ENCODE peak calls at places on chromosome 1, in five cellular contexts. One of them, this sample, is unnamed.

GRCh38 chr1:66777846-66778245 is 23.2 kb downstream of the INSL5 start:
- DNase-seq in A549: no peak
- DNase-seq in K562: no peak
- DNase-seq in GM12878: no peak
- DNase-seq in HepG2: no peak
- DNase-seq in this sample: no peak

GRCh38 chr1:150560011-150560438 is 10.8 kb downstream of the ADAMTSL4 start:
- DNase-seq in A549: peak
- DNase-seq in K562: peak
- DNase-seq in GM12878: no peak
- DNase-seq in HepG2: peak
- DNase-seq in this sample: peak

GRCh38 chr1:152419917-152420316 is 5.9 kb upstream of the CRNN start:
- DNase-seq in A549: no peak
- DNase-seq in K562: no peak
- DNase-seq in GM12878: no peak
- DNase-seq in HepG2: no peak
- DNase-seq in this sample: no peak

GRCh38 chr1:154557939-154558609 is 388 bp downstream of the UBE2Q1 start:
- DNase-seq in A549: no peak
- DNase-seq in K562: peak
- DNase-seq in GM12878: no peak
- DNase-seq in HepG2: no peak
- DNase-seq in this sample: peak

GRCh38 chr1:241048558-241048957 is 308.4 kb downstream of the RGS7 start:
- DNase-seq in A549: no peak
- DNase-seq in K562: no peak
- DNase-seq in GM12878: no peak
- DNase-seq in HepG2: no peak
- DNase-seq in this sample: no peak

GRCh38 chr1:53930932-53931331 is 14.6 kb downstream of the IFT25 start:
- DNase-seq in A549: no peak
- DNase-seq in K562: no peak
- DNase-seq in GM12878: no peak
- DNase-seq in HepG2: no peak
- DNase-seq in this sample: no peak

GRCh38 chr1:229430761-229431269 is 3.1 kb downstream of the ACTA1 start:
- DNase-seq in A549: no peak
- DNase-seq in K562: peak
- DNase-seq in GM12878: no peak
- DNase-seq in HepG2: no peak
- DNase-seq in this sample: peak

GRCh38 chr1:182765416-182765815 is 24.2 kb upstream of the NPL start:
- DNase-seq in A549: no peak
- DNase-seq in K562: no peak
- DNase-seq in GM12878: no peak
- DNase-seq in HepG2: no peak
- DNase-seq in this sample: no peak

GRCh38 chr1:223022641-223023473 is 120.2 kb downstream of the TLR5 start:
- DNase-seq in A549: no peak
- DNase-seq in K562: no peak
- DNase-seq in GM12878: no peak
- DNase-seq in HepG2: no peak
- DNase-seq in this sample: no peak

GRCh38 chr1:246689409-246689997 is 34.7 kb upstream of the SCCPDH start:
- DNase-seq in A549: peak
- DNase-seq in K562: peak
- DNase-seq in GM12878: peak
- DNase-seq in HepG2: peak
- DNase-seq in this sample: peak

GRCh38 chr1:7253988-7254587 is 468.8 kb downstream of the CAMTA1 start:
- DNase-seq in A549: no peak
- DNase-seq in K562: no peak
- DNase-seq in GM12878: no peak
- DNase-seq in HepG2: no peak
- DNase-seq in this sample: no peak

GRCh38 chr1:20278692-20279130 is 12.0 kb upstream of the VWA5B1 start:
- DNase-seq in A549: no peak
- DNase-seq in K562: no peak
- DNase-seq in GM12878: no peak
- DNase-seq in HepG2: no peak
- DNase-seq in this sample: no peak

GRCh38 chr1:154453155-154453554 is 48.0 kb downstream of the IL6R start:
- DNase-seq in A549: no peak
- DNase-seq in K562: no peak
- DNase-seq in GM12878: no peak
- DNase-seq in HepG2: no peak
- DNase-seq in this sample: no peak

GRCh38 chr1:232954594-232955365 is 4.4 kb downstream of the NTPCR start:
- DNase-seq in A549: no peak
- DNase-seq in K562: no peak
- DNase-seq in GM12878: no peak
- DNase-seq in HepG2: no peak
- DNase-seq in this sample: peak
- H3K4me2 ChIP-seq in A549: no peak
- H3K4me2 ChIP-seq in K562: no peak
- H3K4me2 ChIP-seq in GM12878: no peak
- H3K4me2 ChIP-seq in HepG2: no peak
- H3K4me2 ChIP-seq in this sample: no peak

GRCh38 chr1:9235123-9235513 is 544 bp downstream of the H6PD start:
- DNase-seq in A549: peak
- DNase-seq in K562: no peak
- DNase-seq in GM12878: no peak
- DNase-seq in HepG2: peak
- DNase-seq in this sample: peak

GRCh38 chr1:9234223-9235122 is at the start of gene H6PD:
- DNase-seq in A549: peak
- DNase-seq in K562: peak
- DNase-seq in GM12878: no peak
- DNase-seq in HepG2: peak
- DNase-seq in this sample: peak

GRCh38 chr1:9233942-9234222 is 692 bp upstream of the H6PD start:
- DNase-seq in A549: no peak
- DNase-seq in K562: no peak
- DNase-seq in GM12878: no peak
- DNase-seq in HepG2: no peak
- DNase-seq in this sample: no peak

GRCh38 chr1:9233241-9233941 is 1.2 kb upstream of the H6PD start:
- DNase-seq in A549: no peak
- DNase-seq in K562: no peak
- DNase-seq in GM12878: no peak
- DNase-seq in HepG2: peak
- DNase-seq in this sample: peak

GRCh38 chr1:9235560-9235959 is 986 bp downstream of the H6PD start:
- DNase-seq in A549: no peak
- DNase-seq in K562: no peak
- DNase-seq in GM12878: no peak
- DNase-seq in HepG2: no peak
- DNase-seq in this sample: no peak
- H3K4me3 ChIP-seq in A549: peak
- H3K4me3 ChIP-seq in K562: peak
- H3K4me3 ChIP-seq in GM12878: peak
- H3K4me3 ChIP-seq in HepG2: peak
- H3K4me3 ChIP-seq in this sample: peak

DNA sequence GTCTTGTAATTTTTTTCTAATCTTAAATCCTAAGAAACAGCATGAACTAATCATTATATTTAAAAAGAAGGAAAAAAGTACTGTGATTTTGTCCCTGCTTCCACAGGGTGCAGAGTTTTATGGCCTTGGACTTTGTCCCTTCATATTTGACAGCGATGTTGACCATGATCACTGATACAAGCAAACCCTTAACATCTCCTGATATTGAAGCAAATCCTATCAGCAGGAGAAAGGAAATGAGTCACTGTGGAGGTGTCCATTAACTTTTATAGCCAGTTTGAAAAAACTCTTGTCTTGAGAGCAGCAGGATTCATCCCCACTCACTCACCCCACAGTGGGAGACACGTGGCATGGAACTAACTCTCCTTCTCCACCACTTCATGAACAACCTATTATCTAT is 5.1 kb upstream of the REG4 start:
- DNase-seq in A549: peak
- DNase-seq in K562: no peak
- DNase-seq in GM12878: no peak
- DNase-seq in HepG2: peak
- DNase-seq in this sample: peak
- TF ChIP-seq MYC in A549: no peak
- TF ChIP-seq MYC in K562: no peak
- TF ChIP-seq MYC in GM12878: no peak
- TF ChIP-seq MYC in HepG2: no peak
- TF ChIP-seq MYC in this sample: no peak

GRCh38 chr1:27633640-27634165 is 1.3 kb downstream of the FGR start:
- DNase-seq in A549: no peak
- DNase-seq in K562: no peak
- DNase-seq in GM12878: no peak
- DNase-seq in HepG2: no peak
- DNase-seq in this sample: no peak

GRCh38 chr1:27632387-27633297 is 2.3 kb downstream of the FGR start:
- DNase-seq in A549: no peak
- DNase-seq in K562: no peak
- DNase-seq in GM12878: peak
- DNase-seq in HepG2: no peak
- DNase-seq in this sample: no peak

GRCh38 chr1:27634982-27635362 is at the start of gene FGR:
- DNase-seq in A549: no peak
- DNase-seq in K562: no peak
- DNase-seq in GM12878: no peak
- DNase-seq in HepG2: no peak
- DNase-seq in this sample: no peak

GRCh38 chr1:27634166-27634981 is 611 bp downstream of the FGR start:
- DNase-seq in A549: no peak
- DNase-seq in K562: no peak
- DNase-seq in GM12878: no peak
- DNase-seq in HepG2: no peak
- DNase-seq in this sample: peak

DNA sequence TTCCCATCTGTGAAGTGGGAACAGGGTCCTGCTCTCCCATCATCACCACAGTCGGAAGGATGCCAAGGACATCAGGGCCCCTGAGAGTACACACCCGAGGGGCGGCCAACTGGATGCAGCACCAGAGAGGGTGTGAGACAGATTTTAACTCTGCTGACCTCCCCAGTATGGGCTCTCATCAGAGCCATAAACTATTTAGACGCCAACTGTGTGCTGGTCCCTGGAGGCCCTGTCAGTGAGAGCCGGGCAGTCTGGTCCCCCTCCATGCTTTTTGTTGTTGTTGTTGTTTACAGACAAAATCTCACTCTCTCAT is 1.7 kb downstream of the FGR start:
- DNase-seq in A549: no peak
- DNase-seq in K562: no peak
- DNase-seq in GM12878: no peak
- DNase-seq in HepG2: no peak
- DNase-seq in this sample: no peak
- H3K4me2 ChIP-seq in A549: no peak
- H3K4me2 ChIP-seq in K562: no peak
- H3K4me2 ChIP-seq in GM12878: peak
- H3K4me2 ChIP-seq in HepG2: no peak
- H3K4me2 ChIP-seq in this sample: no peak

GRCh38 chr1:160332516-160332915 is 10.5 kb downstream of the COPA start:
- DNase-seq in A549: no peak
- DNase-seq in K562: no peak
- DNase-seq in GM12878: no peak
- DNase-seq in HepG2: no peak
- DNase-seq in this sample: no peak
- H3K4me3 ChIP-seq in A549: no peak
- H3K4me3 ChIP-seq in K562: no peak
- H3K4me3 ChIP-seq in GM12878: no peak
- H3K4me3 ChIP-seq in HepG2: no peak
- H3K4me3 ChIP-seq in this sample: no peak

DNA sequence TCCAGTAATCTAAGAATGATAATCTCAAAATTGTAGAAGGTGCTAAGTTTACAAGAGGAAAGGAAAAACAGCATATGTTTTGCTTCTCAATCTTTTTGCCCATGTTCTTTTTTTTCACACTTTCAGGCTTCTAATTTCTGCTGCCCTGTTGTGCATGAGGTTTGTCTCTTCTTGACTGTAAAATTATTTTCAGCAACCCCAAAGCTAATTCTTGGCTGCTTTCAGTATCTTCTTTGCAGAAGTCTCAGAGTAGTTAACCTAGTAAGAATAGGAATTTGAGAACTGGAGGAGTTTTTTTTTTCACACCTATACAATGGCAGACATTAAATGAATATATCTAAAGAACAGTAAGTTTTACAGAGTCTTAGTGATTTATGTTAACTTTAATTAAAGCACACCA is 26.4 kb downstream of the DENND2D start:
- DNase-seq in A549: no peak
- DNase-seq in K562: no peak
- DNase-seq in GM12878: no peak
- DNase-seq in HepG2: no peak
- DNase-seq in this sample: no peak
- TF ChIP-seq MYC in A549: no peak
- TF ChIP-seq MYC in K562: no peak
- TF ChIP-seq MYC in GM12878: no peak
- TF ChIP-seq MYC in HepG2: no peak
- TF ChIP-seq MYC in this sample: no peak

DNA sequence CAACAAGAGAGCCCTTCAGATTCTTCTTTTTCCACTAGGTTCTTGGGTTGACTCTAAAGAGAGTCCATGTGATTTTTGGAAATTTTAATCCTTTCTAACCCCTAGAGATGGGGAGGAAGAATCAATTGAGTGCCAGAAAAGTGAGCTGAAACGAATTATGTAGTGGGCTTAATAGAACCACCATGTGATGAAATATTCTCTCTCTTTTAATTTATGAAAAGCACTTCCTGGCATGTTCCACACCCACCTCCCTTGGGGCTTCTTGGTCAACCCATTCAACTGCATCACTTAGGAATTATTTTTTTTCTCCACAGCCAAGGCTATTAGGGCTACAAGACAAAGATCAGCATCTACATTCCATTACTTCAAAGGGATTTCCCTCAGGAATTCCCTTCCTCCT is 79.6 kb downstream of the ZC3H11B start:
- DNase-seq in A549: no peak
- DNase-seq in K562: no peak
- DNase-seq in GM12878: no peak
- DNase-seq in HepG2: no peak
- DNase-seq in this sample: no peak
- H3K4me2 ChIP-seq in A549: no peak
- H3K4me2 ChIP-seq in K562: no peak
- H3K4me2 ChIP-seq in GM12878: no peak
- H3K4me2 ChIP-seq in HepG2: no peak
- H3K4me2 ChIP-seq in this sample: no peak

DNA sequence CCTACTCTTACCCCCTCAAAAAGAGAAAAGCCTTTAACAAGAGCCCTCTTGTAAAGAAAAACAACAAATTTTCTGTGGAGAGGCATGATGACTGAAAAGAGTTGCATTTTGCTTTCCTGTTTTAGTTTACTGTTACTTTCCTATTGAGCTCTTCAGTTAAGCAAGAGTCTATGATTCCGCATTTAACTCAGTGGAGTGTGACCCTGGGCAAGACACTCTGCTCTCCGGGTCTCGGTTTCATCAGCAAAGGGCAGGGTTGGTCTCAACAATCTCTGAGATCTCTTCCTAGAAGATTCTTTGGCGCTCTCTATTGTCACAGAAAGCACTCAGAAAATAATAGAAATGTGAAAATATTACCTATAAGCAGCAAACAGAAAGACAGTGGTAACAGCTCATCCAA is 175.7 kb downstream of the TGFBR3 start:
- DNase-seq in A549: no peak
- DNase-seq in K562: no peak
- DNase-seq in GM12878: no peak
- DNase-seq in HepG2: no peak
- DNase-seq in this sample: no peak
- H3K4me3 ChIP-seq in A549: no peak
- H3K4me3 ChIP-seq in K562: no peak
- H3K4me3 ChIP-seq in GM12878: no peak
- H3K4me3 ChIP-seq in HepG2: no peak
- H3K4me3 ChIP-seq in this sample: no peak

This sample was measured in endothelial cell of umbilical vein.